ENCODE peak calls at places on chromosomes 16 and 17, in six cellular contexts. I is GM12878, N is T47D, L is K562, O is SK-N-SH, U is H1. G is an unnamed sample.

GRCh38 chr17:72477529-72477928 is 356.7 kb downstream of the SOX9 start:
- DNase-seq in I (no peak), N (no peak), L (no peak), O (no peak), U (no peak), G (no peak)

GRCh38 chr16:497258-497657 is 30.3 kb upstream of the CAPN15 start:
- DNase-seq in I (no peak), N (no peak), L (no peak), O (no peak), U (no peak), G (no peak)

GRCh38 chr17:28404812-28405570 is 1.0 kb downstream of the SLC46A1 start:
- DNase-seq in I (no peak), N (no peak), L (no peak), O (peak; percentile 73), U (no peak), G (no peak)

GRCh38 chr16:6016530-6017184 is 919.1 kb upstream of the EEF2KMT start:
- DNase-seq in I (no peak), N (peak; percentile 80), L (peak; percentile 64), O (peak; percentile 59), U (no peak), G (no peak)

GRCh38 chr16:47492428-47493357 is 31.6 kb downstream of the PHKB start:
- DNase-seq in I (peak; percentile 76), N (no peak), L (peak; percentile 57), O (no peak), U (no peak), G (no peak)

GRCh38 chr17:77382356-77382911 is 241.7 kb downstream of the SEC14L1 start:
- DNase-seq in I (no peak), N (no peak), L (no peak), O (no peak), U (no peak), G (no peak)

GRCh38 chr16:9518054-9518453 is 426.6 kb downstream of the HAPSTR1 start:
- DNase-seq in I (no peak), N (no peak), L (no peak), O (no peak), U (no peak), G (no peak)

GRCh38 chr16:75534560-75535205 is 1.2 kb downstream of the CHST5 start:
- DNase-seq in I (no peak), N (no peak), L (no peak), O (no peak), U (no peak), G (no peak)

GRCh38 chr16:11175850-11176341 is 80.1 kb downstream of the SOCS1 start:
- DNase-seq in I (peak; percentile 95), N (no peak), L (no peak), O (no peak), U (no peak), G (no peak)
- TF ChIP-seq JUND in I (peak; percentile 64), N (no peak), L (no peak), O (no peak), U (no peak), G (no peak)

GRCh38 chr16:69107311-69107962 is 2.0 kb downstream of the HAS3 start:
- DNase-seq in I (no peak), N (no peak), L (no peak), O (peak; percentile 46), U (no peak), G (no peak)
- TF ChIP-seq JUND in I (no peak), N (no peak), L (no peak), O (no peak), U (no peak), G (no peak)

GRCh38 chr17:45048795-45049563 is 2.5 kb downstream of the DCAKD start:
- DNase-seq in I (no peak), N (no peak), L (no peak), O (peak; percentile 38), U (no peak), G (no peak)
- TF ChIP-seq JUND in I (no peak), N (no peak), L (no peak), O (no peak), U (no peak), G (no peak)

GRCh38 chr17:31068291-31068690 is 26.5 kb upstream of the NF1 start:
- DNase-seq in I (no peak), N (no peak), L (peak; percentile 53), O (peak; percentile 8), U (no peak), G (peak; percentile 40)
- TF ChIP-seq JUND in I (no peak), N (no peak), L (peak; percentile 52), O (no peak), U (no peak), G (no peak)